ENCODE peak calls at places on chromosomes 5 and 9, in four cellular contexts. Z, O, L and S are unnamed samples.

GRCh38 chr9:84710701-84711397 is 41.3 kb downstream of the NTRK2 start:
- DNase-seq in Z (no peak), L (no peak), O (no peak), S (no peak)

GRCh38 chr5:180545248-180545647 is 46.1 kb downstream of the SCGB3A1 start:
- DNase-seq in O (no peak), Z (no peak), L (no peak), S (no peak)

GRCh38 chr5:1107167-1108007 is 4.5 kb downstream of the SLC12A7 start:
- DNase-seq in O (peak; percentile 73), L (no peak), Z (no peak), S (peak; percentile 65)

GRCh38 chr9:122350577-122351355 is 20.1 kb upstream of the PTGS1 start:
- DNase-seq in Z (peak; percentile 81), L (peak; percentile 85), O (peak; percentile 49), S (peak; percentile 88)

GRCh38 chr5:152221721-152222629 is 183.1 kb downstream of the NMUR2 start:
- DNase-seq in L (no peak), O (no peak), Z (no peak), S (no peak)

GRCh38 chr5:180305481-180305880 is 13.6 kb upstream of the MAPK9 start:
- DNase-seq in L (no peak), Z (no peak), O (no peak), S (no peak)

GRCh38 chr5:1925111-1926070 is 42.7 kb upstream of the IRX4 start:
- DNase-seq in L (no peak), O (no peak), Z (no peak), S (no peak)

GRCh38 chr5:140113180-140113698 is 670 bp upstream of the PURA start:
- DNase-seq in Z (peak; percentile 39), O (no peak), L (peak; percentile 56), S (peak; percentile 21)

GRCh38 chr5:153959134-153959957 is 79.4 kb downstream of the FAM114A2 start:
- DNase-seq in Z (peak; percentile 52), O (no peak), L (peak; percentile 84), S (no peak)

GRCh38 chr9:129898205-129898604 is 62.9 kb downstream of the USP20 start:
- DNase-seq in O (no peak), Z (peak; percentile 39), L (no peak), S (no peak)

GRCh38 chr9:69371001-69371400 is 46.0 kb downstream of the ENTREP1 start:
- DNase-seq in L (no peak), Z (peak; percentile 27), O (no peak), S (no peak)

GRCh38 chr9:117307701-117308100 is 107.2 kb downstream of the ASTN2 start:
- DNase-seq in O (no peak), L (no peak), Z (no peak), S (no peak)

GRCh38 chr9:116566677-116567488 is 120.2 kb upstream of the TRIM32 start:
- DNase-seq in L (no peak), O (peak; percentile 96), Z (peak; percentile 64), S (peak; percentile 84)

GRCh38 chr5:176438959-176439757 is 9.0 kb upstream of the FAF2 start:
- DNase-seq in O (peak; percentile 94), L (no peak), Z (peak; percentile 61), S (no peak)

GRCh38 chr9:18605763-18606162 is 131.8 kb downstream of the ADAMTSL1 start:
- DNase-seq in L (no peak), Z (peak; percentile 36), O (no peak), S (no peak)

GRCh38 chr5:69491838-69492390 is 676 bp upstream of the OCLN start:
- DNase-seq in O (no peak), Z (no peak), L (no peak), S (no peak)

GRCh38 chr9:93031629-93032431 is 26.7 kb upstream of the SUSD3 start:
- DNase-seq in Z (peak; percentile 53), L (no peak), O (no peak), S (no peak)

GRCh38 chr9:113567361-113568080 is 104.0 kb downstream of the RGS3 start:
- DNase-seq in O (no peak), L (no peak), Z (no peak), S (no peak)

GRCh38 chr9:113564804-113565237 is 101.3 kb downstream of the RGS3 start:
- DNase-seq in L (peak; percentile 73), O (no peak), Z (peak; percentile 93), S (peak; percentile 82)

GRCh38 chr9:113568081-113568435 is 104.5 kb downstream of the RGS3 start:
- DNase-seq in Z (no peak), O (no peak), L (no peak), S (no peak)

GRCh38 chr9:113566011-113566711 is 102.6 kb downstream of the RGS3 start:
- DNase-seq in O (no peak), L (no peak), Z (peak; percentile 43), S (no peak)

DNA sequence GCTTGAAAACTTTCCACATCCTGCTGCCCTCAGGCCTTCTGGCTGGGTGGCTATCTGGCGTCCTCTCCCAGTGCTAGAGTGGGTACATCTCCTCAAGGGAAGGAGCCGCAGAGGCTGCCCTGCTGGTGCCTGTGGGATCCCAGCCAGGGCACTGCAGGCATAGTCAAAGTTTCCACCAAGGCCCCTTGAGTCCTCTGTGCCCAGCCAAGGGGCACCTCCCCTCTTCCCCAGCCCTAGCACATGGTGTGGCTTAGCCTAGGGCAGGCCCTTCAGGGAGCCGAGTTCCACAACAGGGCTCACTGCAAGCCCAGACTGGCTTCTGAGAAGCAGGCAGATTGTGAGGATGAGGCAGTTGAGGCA is 103.2 kb downstream of the RGS3 start:
- DNase-seq in O (no peak), Z (peak; percentile 48), L (no peak), S (no peak)
- H3K27ac ChIP-seq in O (no peak overlapping the region), Z (no peak overlapping the region), L (no peak overlapping the region), S (no peak overlapping the region)

GRCh38 chr5:96050273-96050880 is 88.7 kb upstream of the ELL2 start:
- DNase-seq in O (no peak), Z (no peak), L (no peak), S (no peak)
- H2AFZ ChIP-seq in O (no peak overlapping the region), Z (peak overlapping the region; percentile 61), L (peak overlapping the region; percentile 50), S (no peak overlapping the region)

DNA sequence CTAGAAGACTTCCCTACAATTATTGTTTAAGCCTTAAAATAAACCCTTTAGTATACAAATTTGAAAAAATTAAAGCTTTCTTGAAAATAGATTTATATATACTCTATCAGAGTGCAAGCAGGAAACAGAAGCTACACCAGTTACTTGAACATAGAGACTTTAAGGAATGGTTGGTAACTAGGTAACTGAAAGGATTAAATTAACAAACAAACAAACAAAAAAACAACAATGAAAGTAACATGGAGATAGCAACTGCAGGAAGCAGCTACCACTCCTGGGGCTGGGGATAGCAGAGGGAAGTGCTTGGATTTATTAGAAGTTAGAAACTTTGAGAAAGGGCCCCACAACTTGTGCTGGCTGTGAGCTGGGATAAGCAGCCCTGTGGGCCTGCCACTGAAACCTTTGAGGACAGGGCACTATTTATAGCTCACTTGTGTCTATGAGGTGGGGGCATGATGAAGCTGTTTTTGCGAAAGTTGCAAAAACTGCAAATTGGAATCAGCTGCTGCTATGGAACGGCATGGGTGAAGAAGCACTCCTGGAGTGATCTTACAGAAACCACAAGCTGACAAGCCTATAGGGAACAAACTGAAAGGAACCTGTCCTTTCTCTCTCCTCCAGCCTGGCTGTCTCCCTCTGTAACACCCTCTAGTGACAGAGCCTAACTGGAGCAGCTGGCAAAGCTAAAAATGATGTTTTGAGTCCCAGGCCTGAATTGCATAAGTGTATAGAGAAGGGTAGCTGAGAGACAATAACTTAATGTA is 91.3 kb upstream of the RANBP6 start:
- DNase-seq in O (peak; percentile 25), Z (peak; percentile 71), L (peak; percentile 65), S (peak; percentile 38)
- H3K27ac ChIP-seq in O (no peak overlapping the region), Z (peak overlapping the region; percentile 55), L (no peak overlapping the region), S (no peak overlapping the region)

DNA sequence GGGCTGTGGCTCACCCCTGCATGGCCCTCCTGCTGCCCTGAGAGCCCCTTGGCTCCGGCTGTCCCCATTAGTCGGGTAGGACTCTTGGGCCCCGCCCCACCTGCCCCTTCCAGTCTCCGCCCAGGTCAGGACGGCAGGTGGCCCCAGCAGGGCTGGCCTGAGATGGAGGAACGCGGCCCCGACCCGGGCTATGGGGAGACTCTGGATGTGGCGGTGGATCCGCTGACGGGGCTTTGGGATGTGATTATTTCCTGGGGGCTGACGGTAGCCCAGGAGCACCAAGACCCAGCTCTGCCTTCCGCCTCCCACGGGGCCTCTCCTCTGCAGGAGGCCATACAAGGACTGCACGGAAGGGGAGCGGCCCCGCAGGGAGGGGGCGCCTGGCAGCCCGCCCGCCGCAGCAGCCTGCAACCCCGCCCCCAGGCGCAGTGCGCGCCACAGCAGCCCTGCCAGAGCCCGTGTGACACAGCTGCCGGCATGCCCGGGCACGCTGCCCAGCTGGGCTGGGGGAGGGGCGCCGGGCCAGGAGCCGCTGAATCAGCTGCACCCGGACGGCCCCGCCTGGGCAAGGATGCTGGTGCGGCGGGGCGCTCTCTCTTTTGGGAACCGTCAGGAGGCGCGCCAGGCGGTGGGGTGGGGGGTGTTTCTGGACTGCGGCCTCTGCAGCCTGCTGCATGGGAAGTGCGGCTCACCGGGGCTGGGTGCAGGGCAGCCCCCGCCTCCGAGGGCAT is 9.2 kb downstream of the TMEM250 start:
- DNase-seq in Z (peak; percentile 92), L (peak; percentile 88), O (no peak), S (peak; percentile 94)
- H2AFZ ChIP-seq in Z (peak overlapping the region; percentile 62), L (peak overlapping the region; percentile 52), O (no peak overlapping the region), S (no peak overlapping the region)

DNA sequence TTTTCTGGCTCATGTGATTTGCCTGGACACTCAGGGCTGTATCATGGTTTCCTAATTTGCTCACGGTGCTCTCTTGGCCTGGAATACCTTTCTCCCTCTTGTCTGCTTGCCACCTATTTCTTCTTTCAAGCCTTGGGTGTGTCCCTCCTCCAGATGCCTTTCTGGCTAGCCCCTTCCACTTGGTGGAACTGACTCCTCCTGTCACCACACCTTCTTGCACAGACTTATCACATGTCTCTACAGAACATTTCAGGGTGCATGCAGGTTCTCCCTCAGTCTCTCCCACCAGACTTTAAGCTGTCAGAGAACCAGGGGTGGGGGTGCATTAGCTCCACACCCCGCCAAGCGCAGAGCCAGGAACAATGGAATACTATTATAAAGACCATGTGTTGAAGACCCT is 1.9 kb downstream of the TBC1D2 start:
- DNase-seq in O (no peak), L (no peak), Z (peak; percentile 15), S (no peak)
- H3K27ac ChIP-seq in O (no peak overlapping the region), L (no peak overlapping the region), Z (peak overlapping the region; percentile 98), S (no peak overlapping the region)

DNA sequence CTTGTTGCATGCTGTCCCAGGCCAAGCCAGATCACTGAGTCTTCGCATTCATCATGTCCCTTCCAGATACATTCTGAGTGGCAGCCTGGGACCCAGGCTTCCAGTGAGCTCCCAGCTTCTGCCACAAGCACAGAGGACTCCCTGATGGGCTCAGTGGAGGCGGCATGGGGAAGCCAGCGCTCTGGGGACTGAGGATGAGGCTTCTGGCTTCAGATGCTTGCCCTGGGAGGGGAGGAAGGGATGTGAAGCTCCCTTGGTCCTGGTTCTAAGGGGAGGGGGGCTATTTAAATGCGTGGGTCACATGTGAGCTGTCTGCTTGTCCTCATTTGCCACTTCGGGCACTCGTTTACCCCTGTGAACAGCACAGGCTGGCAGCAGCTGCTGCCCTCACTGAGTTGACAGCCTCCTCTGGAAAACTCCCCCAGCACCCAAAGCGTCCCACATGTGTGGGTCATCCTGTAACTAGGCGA is 174.0 kb downstream of the NR3C1 start:
- DNase-seq in Z (no peak), O (no peak), L (peak; percentile 10), S (no peak)
- H2AFZ ChIP-seq in Z (peak overlapping the region; percentile 52), O (no peak overlapping the region), L (no peak overlapping the region), S (no peak overlapping the region)